ENCODE peak calls at places on chromosomes 13 and 19, in four cellular contexts. D, Y, E and N are unnamed samples.

GRCh38 chr19:1860133-1860775 is 3.1 kb downstream of the KLF16 start:
- DNase-seq in D (peak), Y (peak), E (no peak), N (peak)

GRCh38 chr19:5895409-5895808 is 8.2 kb downstream of the NDUFA11 start:
- DNase-seq in D (no peak), Y (no peak), E (no peak), N (no peak)

GRCh38 chr13:95445116-95445515 is 107.4 kb upstream of the CLDN10 start:
- DNase-seq in D (no peak), Y (no peak), E (no peak), N (no peak)

GRCh38 chr19:41221514-41222205 is 2.6 kb downstream of the AXL start:
- DNase-seq in D (no peak), Y (no peak), E (no peak), N (no peak)

GRCh38 chr19:41910240-41910991 is 17.8 kb downstream of the ERFL start:
- DNase-seq in D (no peak), Y (no peak), E (no peak), N (no peak)

GRCh38 chr13:75319244-75319643 is 162.7 kb downstream of the TBC1D4 start:
- DNase-seq in D (no peak), Y (no peak), E (no peak), N (no peak)

GRCh38 chr13:23754506-23754905 is 134.7 kb downstream of the MIPEP start:
- DNase-seq in D (no peak), Y (no peak), E (no peak), N (no peak)

GRCh38 chr13:93080587-93080986 is 146.0 kb upstream of the GPC6 start:
- DNase-seq in D (no peak), Y (no peak), E (no peak), N (no peak)

GRCh38 chr19:17220207-17220758 is 5.1 kb downstream of the USE1 start:
- DNase-seq in D (no peak), Y (no peak), E (no peak), N (no peak)

GRCh38 chr13:49669735-49670309 is 21.5 kb downstream of the EBPL start:
- DNase-seq in D (peak), Y (peak), E (peak), N (peak)

GRCh38 chr19:19619121-19619848 is 798 bp upstream of the PBX4 start:
- DNase-seq in D (no peak), Y (no peak), E (no peak), N (no peak)

GRCh38 chr19:16366433-16367268 is 42.0 kb downstream of the KLF2 start:
- DNase-seq in D (no peak), Y (peak), E (no peak), N (peak)

GRCh38 chr19:9144920-9145319 is 4.7 kb downstream of the ZNF317 start:
- DNase-seq in D (no peak), Y (no peak), E (no peak), N (no peak)

GRCh38 chr19:39524495-39524894 is 8.2 kb downstream of the EID2B start:
- DNase-seq in D (no peak), Y (peak), E (no peak), N (no peak)

GRCh38 chr19:15454371-15454800 is 4.6 kb upstream of the WIZ start:
- DNase-seq in D (peak), Y (no peak), E (peak), N (no peak)

GRCh38 chr19:27694361-27695055 is 1518.4 kb downstream of the UQCRFS1 start:
- DNase-seq in D (no peak), Y (no peak), E (no peak), N (no peak)

GRCh38 chr13:46683879-46684278 is 113.1 kb downstream of the ESD start:
- DNase-seq in D (no peak), Y (no peak), E (no peak), N (no peak)
- H3K27ac ChIP-seq in D (no peak), Y (no peak), E (peak), N (no peak)

DNA sequence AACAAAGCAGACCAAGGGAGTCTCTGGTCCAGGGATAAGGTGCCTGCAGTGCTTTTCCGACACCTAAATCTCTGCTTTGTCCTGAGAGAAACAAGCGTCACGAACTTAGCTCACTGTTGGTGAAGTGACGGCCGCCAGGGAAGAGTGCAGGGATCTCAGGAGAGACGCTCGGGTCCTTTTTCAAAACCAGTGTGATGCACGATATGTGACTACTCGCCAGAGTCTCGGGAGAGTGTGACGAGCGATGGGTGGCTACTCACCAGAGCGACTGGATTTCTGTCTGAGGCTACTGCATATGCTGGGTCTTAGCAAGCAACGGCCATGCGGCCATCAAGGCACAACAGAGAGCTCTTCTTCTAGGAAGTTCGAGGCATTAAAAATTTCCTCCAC is 16.5 kb upstream of the CFAP97D2 start:
- DNase-seq in D (no peak), Y (no peak), E (no peak), N (no peak)
- H3K27ac ChIP-seq in D (no peak), Y (no peak), E (no peak), N (peak)

DNA sequence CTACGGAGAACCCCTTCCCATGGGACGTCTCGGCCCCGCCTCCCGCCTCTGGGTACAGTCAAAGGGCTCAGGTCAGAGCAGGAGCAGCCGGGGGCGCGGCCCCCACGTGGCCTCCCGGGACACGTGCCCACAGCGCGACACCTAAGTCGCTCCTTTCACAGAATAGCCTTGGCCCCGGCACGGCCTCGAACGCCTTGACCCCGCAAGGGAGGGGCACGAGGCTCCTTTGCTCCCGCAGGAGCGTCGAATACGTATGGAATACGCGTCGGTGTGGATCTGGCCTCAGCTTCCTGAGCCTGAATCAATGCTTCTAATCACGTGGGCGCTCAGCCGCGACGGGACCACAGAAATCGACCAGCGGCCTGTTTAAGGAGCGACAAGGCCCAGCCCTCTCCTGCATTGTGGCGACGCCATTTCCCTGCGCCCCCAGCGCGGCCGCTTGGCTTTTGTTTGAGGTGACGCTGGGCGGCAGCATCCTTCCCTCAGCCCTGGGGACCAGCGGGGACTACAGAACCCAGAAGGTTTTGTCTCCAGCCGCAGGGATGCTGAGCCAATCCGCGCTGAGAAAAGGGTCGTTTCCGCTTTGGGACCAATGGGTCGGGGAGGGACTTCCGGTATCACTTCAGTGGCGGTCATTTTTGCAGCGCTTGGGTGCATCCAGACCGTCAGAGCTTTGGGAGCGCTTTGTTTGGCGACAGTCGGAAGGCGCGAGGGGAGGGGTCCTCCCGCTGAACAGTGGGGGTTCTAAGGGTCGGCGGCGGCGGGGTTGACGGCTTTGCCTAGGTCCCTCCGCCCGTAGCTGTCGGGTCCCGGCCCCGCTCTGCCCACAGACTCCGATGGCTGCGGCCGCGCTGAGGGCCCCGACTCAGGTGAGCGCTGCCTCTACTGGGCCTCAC is at the start of gene ZIK1:
- DNase-seq in D (peak), Y (peak), E (no peak), N (peak)
- H3K27ac ChIP-seq in D (no peak), Y (peak), E (no peak), N (peak)

GRCh38 chr19:3644351-3645066 is 17.9 kb upstream of the CACTIN start:
- DNase-seq in D (no peak), Y (no peak), E (no peak), N (no peak)
- H3K27ac ChIP-seq in D (no peak), Y (no peak), E (no peak), N (no peak)

GRCh38 chr13:67278230-67278629 is 48.1 kb upstream of the PCDH9 start:
- DNase-seq in D (no peak), Y (no peak), E (no peak), N (no peak)

GRCh38 chr13:67273001-67273400 is 42.9 kb upstream of the PCDH9 start:
- DNase-seq in D (no peak), Y (no peak), E (no peak), N (no peak)

GRCh38 chr13:67281476-67281875 is 51.3 kb upstream of the PCDH9 start:
- DNase-seq in D (no peak), Y (no peak), E (no peak), N (no peak)

GRCh38 chr13:67275351-67275989 is 45.3 kb upstream of the PCDH9 start:
- DNase-seq in D (no peak), Y (no peak), E (no peak), N (no peak)

DNA sequence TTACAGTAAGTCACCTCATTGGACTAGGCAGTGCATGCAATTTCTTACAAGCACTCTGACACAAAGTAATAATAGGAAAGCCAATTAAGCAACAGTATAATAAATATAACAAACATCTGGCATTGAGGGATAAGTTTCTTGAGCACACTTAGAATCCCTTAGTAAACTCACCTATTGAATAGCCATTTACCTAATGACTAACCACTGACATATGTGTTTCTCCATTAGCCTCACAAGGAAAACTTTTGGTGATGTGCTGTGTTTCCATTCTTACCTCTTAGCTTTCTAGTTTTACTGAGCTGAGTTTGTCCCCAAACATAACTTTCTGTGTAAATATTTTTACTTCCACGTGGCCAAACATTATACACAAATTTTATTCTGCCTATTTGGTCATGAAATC is 47.4 kb upstream of the PCDH9 start:
- DNase-seq in D (no peak), Y (no peak), E (no peak), N (no peak)
- H3K27ac ChIP-seq in D (no peak), Y (no peak), E (no peak), N (no peak)